ENCODE peak calls at places on chromosomes 7 and 10, in four cellular contexts. One of them, this sample, is unnamed.

GRCh38 chr7:76428868-76429805 is 4.4 kb downstream of the ZP3 start:
- DNase-seq in breast epithelium: no peak
- DNase-seq in heart left ventricle: no peak
- DNase-seq in IMR-90: peak; percentile 38
- DNase-seq in this sample: no peak

GRCh38 chr10:6221971-6222751 is 19.4 kb downstream of the PFKFB3 start:
- DNase-seq in IMR-90: peak; percentile 29
- DNase-seq in breast epithelium: no peak
- DNase-seq in heart left ventricle: no peak
- DNase-seq in this sample: peak; percentile 49

GRCh38 chr10:3395487-3395886 is 222.9 kb upstream of the PITRM1 start:
- DNase-seq in IMR-90: no peak
- DNase-seq in heart left ventricle: no peak
- DNase-seq in breast epithelium: no peak
- DNase-seq in this sample: no peak

GRCh38 chr10:110821508-110821907 is 50.2 kb upstream of the PDCD4 start:
- DNase-seq in heart left ventricle: peak; percentile 70
- DNase-seq in IMR-90: no peak
- DNase-seq in breast epithelium: no peak
- DNase-seq in this sample: no peak

GRCh38 chr10:73810735-73811465 is 498 bp downstream of the NDST2 start:
- DNase-seq in IMR-90: no peak
- DNase-seq in heart left ventricle: peak; percentile 43
- DNase-seq in breast epithelium: no peak
- DNase-seq in this sample: peak; percentile 70

GRCh38 chr7:136528329-136528728 is 340.1 kb upstream of the CHRM2 start:
- DNase-seq in breast epithelium: no peak
- DNase-seq in heart left ventricle: no peak
- DNase-seq in IMR-90: peak; percentile 88
- DNase-seq in this sample: peak; percentile 17

GRCh38 chr10:12577610-12578009 is 228.3 kb downstream of the CAMK1D start:
- DNase-seq in IMR-90: no peak
- DNase-seq in heart left ventricle: no peak
- DNase-seq in breast epithelium: no peak
- DNase-seq in this sample: no peak

GRCh38 chr7:18541189-18541870 is 45.8 kb downstream of the HDAC9 start:
- DNase-seq in heart left ventricle: peak; percentile 69
- DNase-seq in IMR-90: peak; percentile 32
- DNase-seq in breast epithelium: no peak
- DNase-seq in this sample: peak; percentile 12

GRCh38 chr7:2944729-2945128 is 98.9 kb downstream of the CARD11 start:
- DNase-seq in IMR-90: no peak
- DNase-seq in heart left ventricle: no peak
- DNase-seq in breast epithelium: no peak
- DNase-seq in this sample: no peak

GRCh38 chr10:116767235-116767634 is 24.9 kb upstream of the HSPA12A start:
- DNase-seq in heart left ventricle: no peak
- DNase-seq in breast epithelium: no peak
- DNase-seq in IMR-90: no peak
- DNase-seq in this sample: no peak

GRCh38 chr10:28661035-28661434 is 16.3 kb upstream of the BAMBI start:
- DNase-seq in heart left ventricle: no peak
- DNase-seq in IMR-90: peak; percentile 85
- DNase-seq in breast epithelium: no peak
- DNase-seq in this sample: peak; percentile 53

GRCh38 chr7:75559355-75559986 is 67.4 kb downstream of the SPDYE5 start:
- DNase-seq in heart left ventricle: no peak
- DNase-seq in breast epithelium: no peak
- DNase-seq in IMR-90: no peak
- DNase-seq in this sample: no peak

GRCh38 chr7:23105086-23105643 is 420 bp upstream of the KLHL7 start:
- DNase-seq in breast epithelium: no peak
- DNase-seq in heart left ventricle: no peak
- DNase-seq in IMR-90: no peak
- DNase-seq in this sample: no peak
- TF ChIP-seq POLR2A in breast epithelium: no peak
- TF ChIP-seq POLR2A in heart left ventricle: no peak
- TF ChIP-seq POLR2A in IMR-90: no peak
- TF ChIP-seq POLR2A in this sample: no peak

GRCh38 chr7:116610210-116610609 is 61.8 kb upstream of the MET start:
- DNase-seq in heart left ventricle: no peak
- DNase-seq in IMR-90: peak; percentile 41
- DNase-seq in breast epithelium: no peak
- DNase-seq in this sample: no peak
- TF ChIP-seq POLR2A in heart left ventricle: no peak
- TF ChIP-seq POLR2A in IMR-90: no peak
- TF ChIP-seq POLR2A in breast epithelium: no peak
- TF ChIP-seq POLR2A in this sample: no peak

GRCh38 chr10:102120142-102120986 is at the start of gene LDB1:
- DNase-seq in heart left ventricle: peak; percentile 86
- DNase-seq in IMR-90: peak; percentile 77
- DNase-seq in breast epithelium: peak; percentile 76
- DNase-seq in this sample: no peak
- TF ChIP-seq POLR2A in heart left ventricle: peak; percentile 91
- TF ChIP-seq POLR2A in IMR-90: peak; percentile 37
- TF ChIP-seq POLR2A in breast epithelium: peak; percentile 92
- TF ChIP-seq POLR2A in this sample: peak; percentile 80

GRCh38 chr7:124076844-124077243 is 44.0 kb upstream of the TMEM229A start:
- DNase-seq in IMR-90: no peak
- DNase-seq in breast epithelium: no peak
- DNase-seq in heart left ventricle: no peak
- DNase-seq in this sample: no peak
- TF ChIP-seq POLR2A in IMR-90: no peak
- TF ChIP-seq POLR2A in breast epithelium: no peak
- TF ChIP-seq POLR2A in heart left ventricle: no peak
- TF ChIP-seq POLR2A in this sample: no peak

GRCh38 chr10:8902926-8903325 is 848.4 kb downstream of the GATA3 start:
- DNase-seq in breast epithelium: no peak
- DNase-seq in heart left ventricle: no peak
- DNase-seq in IMR-90: no peak
- DNase-seq in this sample: no peak
- TF ChIP-seq POLR2A in breast epithelium: no peak
- TF ChIP-seq POLR2A in heart left ventricle: no peak
- TF ChIP-seq POLR2A in IMR-90: no peak
- TF ChIP-seq POLR2A in this sample: no peak

GRCh38 chr7:22470981-22471380 is 29.0 kb downstream of the STEAP1B start:
- DNase-seq in heart left ventricle: no peak
- DNase-seq in IMR-90: no peak
- DNase-seq in breast epithelium: no peak
- DNase-seq in this sample: no peak
- TF ChIP-seq POLR2A in heart left ventricle: no peak
- TF ChIP-seq POLR2A in IMR-90: no peak
- TF ChIP-seq POLR2A in breast epithelium: no peak
- TF ChIP-seq POLR2A in this sample: no peak

DNA sequence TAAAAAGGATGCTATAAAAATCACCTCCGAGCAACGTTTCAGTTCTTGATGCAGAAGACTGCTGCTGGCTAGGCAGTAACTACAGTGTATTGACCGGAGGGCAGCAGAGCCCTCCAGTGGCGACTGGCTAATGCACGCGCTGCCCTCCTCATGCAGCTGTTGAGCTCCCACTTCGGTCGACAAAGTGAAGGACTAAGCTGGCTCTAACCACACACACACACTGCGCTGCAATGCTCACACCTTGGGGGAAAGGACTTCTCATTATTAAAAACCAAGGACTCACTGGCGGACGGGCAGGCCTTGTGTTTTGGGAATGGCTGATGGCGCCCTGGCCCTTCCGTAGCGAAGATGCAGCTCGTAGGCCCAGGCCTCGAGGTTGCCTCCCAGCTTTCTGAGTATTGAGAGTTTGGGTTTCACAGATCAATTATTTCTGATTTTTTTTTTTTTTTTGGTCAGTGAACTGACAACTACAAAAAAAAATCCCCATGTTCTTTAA is 120.9 kb upstream of the DIP2C start:
- DNase-seq in IMR-90: peak; percentile 49
- DNase-seq in heart left ventricle: no peak
- DNase-seq in breast epithelium: no peak
- DNase-seq in this sample: no peak
- TF ChIP-seq POLR2A in IMR-90: no peak
- TF ChIP-seq POLR2A in heart left ventricle: no peak
- TF ChIP-seq POLR2A in breast epithelium: no peak
- TF ChIP-seq POLR2A in this sample: no peak

GRCh38 chr7:101814081-101814995 is 3.1 kb upstream of the CUX1 start:
- DNase-seq in breast epithelium: no peak
- DNase-seq in heart left ventricle: peak; percentile 57
- DNase-seq in IMR-90: peak; percentile 44
- DNase-seq in this sample: peak; percentile 72
- TF ChIP-seq POLR2A in breast epithelium: no peak
- TF ChIP-seq POLR2A in heart left ventricle: no peak
- TF ChIP-seq POLR2A in IMR-90: no peak
- TF ChIP-seq POLR2A in this sample: peak; percentile 47

DNA sequence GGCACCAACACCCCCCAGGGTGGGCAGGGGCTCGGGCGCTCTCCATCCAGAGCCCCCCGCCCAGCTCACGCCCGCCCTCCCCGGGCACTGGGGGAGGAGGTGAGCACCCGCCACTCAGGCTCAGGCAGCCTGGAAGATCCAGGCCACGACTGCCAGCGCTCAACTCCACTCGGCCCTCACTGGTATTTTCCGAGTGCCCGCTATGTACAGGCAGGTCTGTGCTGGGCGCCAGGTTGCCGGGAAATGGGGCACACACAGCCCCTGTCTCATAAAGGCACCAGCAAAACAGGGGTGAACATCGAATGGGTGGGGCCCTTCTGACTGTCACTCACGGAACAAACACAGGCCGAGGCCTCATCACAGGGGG is 98.9 kb upstream of the DNAAF5 start:
- DNase-seq in heart left ventricle: no peak
- DNase-seq in IMR-90: no peak
- DNase-seq in breast epithelium: no peak
- DNase-seq in this sample: no peak
- TF ChIP-seq POLR2A in heart left ventricle: no peak
- TF ChIP-seq POLR2A in IMR-90: no peak
- TF ChIP-seq POLR2A in breast epithelium: no peak
- TF ChIP-seq POLR2A in this sample: no peak

DNA sequence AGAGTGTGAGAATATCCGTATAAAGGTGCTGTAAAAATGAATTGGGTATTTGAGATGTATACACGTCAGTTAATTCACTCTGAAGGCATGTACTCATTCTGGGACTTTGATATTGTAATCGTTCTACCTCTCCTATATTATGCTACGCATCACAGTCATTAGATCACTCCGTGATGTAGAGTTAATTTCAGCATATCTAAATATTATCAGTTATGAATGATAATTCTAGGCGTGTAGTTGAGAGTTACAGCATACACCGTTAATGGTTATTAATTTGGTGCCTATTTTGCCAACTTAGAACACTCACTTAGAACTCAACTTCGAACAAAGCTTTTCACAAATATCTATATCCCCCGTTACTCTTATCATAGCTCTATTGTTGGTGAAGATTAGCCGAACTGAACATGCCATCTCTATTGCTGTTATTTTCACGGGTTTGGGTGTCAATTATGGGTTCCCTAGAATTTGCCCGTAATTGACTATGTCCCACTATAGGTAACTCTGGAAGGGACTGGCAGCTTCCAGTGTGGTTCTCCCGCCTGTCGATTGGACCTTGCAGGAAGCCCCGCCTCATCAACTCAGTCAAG is 380 bp upstream of the MCU start:
- DNase-seq in heart left ventricle: no peak
- DNase-seq in breast epithelium: no peak
- DNase-seq in IMR-90: peak; percentile 93
- DNase-seq in this sample: peak; percentile 87
- TF ChIP-seq POLR2A in heart left ventricle: no peak
- TF ChIP-seq POLR2A in breast epithelium: no peak
- TF ChIP-seq POLR2A in IMR-90: no peak
- TF ChIP-seq POLR2A in this sample: no peak

This sample was measured in H54.